ENCODE peak calls at places on chromosomes 4 and X, in seven cellular contexts. P is SK-N-SH, X is K562, R is H1, J is endothelial cell of umbilical vein, C is GM12878, V is HepG2. Z is an unnamed sample.

GRCh38 chrX:85569691-85570090 is 190.2 kb upstream of the POF1B start:
- DNase-seq in X (no peak), V (no peak), R (no peak), C (no peak), J (no peak), P (no peak), Z (no peak)

GRCh38 chr4:73904491-73904890 is 35.3 kb downstream of the CXCL1 start:
- DNase-seq in R (no peak), X (peak), P (no peak), J (no peak), C (no peak), V (no peak), Z (no peak)

GRCh38 chr4:185656467-185656890 is 121.2 kb upstream of the PDLIM3 start:
- DNase-seq in R (peak), P (no peak), V (no peak), X (no peak), C (no peak), J (peak), Z (peak)

GRCh38 chr4:79851625-79852304 is 221.3 kb downstream of the ANTXR2 start:
- DNase-seq in J (peak), X (no peak), P (no peak), C (no peak), V (no peak), R (no peak), Z (no peak)

GRCh38 chr4:42845586-42845985 is 46.9 kb upstream of the GRXCR1 start:
- DNase-seq in C (no peak), J (no peak), R (no peak), V (no peak), P (no peak), X (no peak), Z (no peak)

GRCh38 chr4:138751290-138751689 is 264.3 kb upstream of the NOCT start:
- DNase-seq in X (no peak), V (no peak), R (no peak), J (no peak), C (no peak), P (no peak), Z (no peak)

GRCh38 chrX:16136080-16136479 is 12.7 kb downstream of the GRPR start:
- DNase-seq in J (no peak), V (no peak), C (no peak), R (no peak), P (no peak), X (no peak), Z (no peak)

GRCh38 chr4:70969076-70969475 is 24.4 kb upstream of the DCK start:
- DNase-seq in J (no peak), R (no peak), P (no peak), C (no peak), X (no peak), V (no peak), Z (no peak)

GRCh38 chr4:56055027-56055976 is 106.6 kb downstream of the CEP135 start:
- DNase-seq in P (no peak), V (no peak), J (no peak), X (no peak), C (no peak), R (no peak), Z (peak)

GRCh38 chr4:169745291-169745690 is 12.5 kb downstream of the HPF1 start:
- DNase-seq in R (no peak), P (no peak), J (no peak), C (no peak), X (no peak), V (no peak), Z (no peak)

GRCh38 chr4:1348746-1349145 is 1.7 kb downstream of the UVSSA start:
- DNase-seq in P (no peak), J (no peak), V (no peak), C (no peak), X (no peak), R (no peak), Z (no peak)

GRCh38 chrX:130834149-130834548 is 68.9 kb downstream of the ENOX2 start:
- DNase-seq in P (no peak), J (peak), V (no peak), R (peak), C (no peak), X (no peak), Z (peak)

GRCh38 chrX:134502686-134503085 is 42.7 kb downstream of the HPRT1 start:
- DNase-seq in J (no peak), C (no peak), R (no peak), V (no peak), P (no peak), X (no peak), Z (no peak)

GRCh38 chr4:2291705-2292651 is 30.1 kb upstream of the MXD4 start:
- DNase-seq in J (no peak), R (no peak), V (no peak), X (no peak), P (peak), C (no peak), Z (no peak)

GRCh38 chrX:357693-358471 is 28.8 kb downstream of the PPP2R3B start:
- DNase-seq in R (no peak), J (peak), C (no peak), V (no peak), P (no peak), X (no peak), Z (no peak)

GRCh38 chrX:85992811-85993229 is 54.5 kb downstream of the CHM start:
- DNase-seq in R (no peak), C (no peak), P (no peak), J (peak), X (no peak), V (peak), Z (no peak)

GRCh38 chr4:30802622-30803323 is 82.6 kb downstream of the PCDH7 start:
- DNase-seq in P (no peak), R (no peak), J (peak), C (no peak), V (no peak), X (no peak), Z (no peak)

GRCh38 chr4:72899214-72899613 is 170.3 kb downstream of the COX18 start:
- DNase-seq in X (no peak), P (no peak), J (no peak), V (peak), C (no peak), R (no peak), Z (peak)

GRCh38 chr4:73869130-73870055 is at the start of gene CXCL1:
- DNase-seq in J (peak), R (no peak), X (peak), P (peak), C (no peak), V (no peak), Z (peak)

GRCh38 chr4:35836591-35836990 is 407.7 kb downstream of the ARAP2 start:
- DNase-seq in X (no peak), V (no peak), R (no peak), C (no peak), P (no peak), J (no peak), Z (no peak)

GRCh38 chr4:95984081-95984480 is 144.2 kb downstream of the PDHA2 start:
- DNase-seq in J (no peak), V (no peak), C (no peak), X (no peak), P (no peak), R (no peak), Z (no peak)

GRCh38 chr4:3431446-3431993 is 10.2 kb upstream of the HGFAC start:
- DNase-seq in P (no peak), J (no peak), R (no peak), V (no peak), X (no peak), C (no peak), Z (no peak)

DNA sequence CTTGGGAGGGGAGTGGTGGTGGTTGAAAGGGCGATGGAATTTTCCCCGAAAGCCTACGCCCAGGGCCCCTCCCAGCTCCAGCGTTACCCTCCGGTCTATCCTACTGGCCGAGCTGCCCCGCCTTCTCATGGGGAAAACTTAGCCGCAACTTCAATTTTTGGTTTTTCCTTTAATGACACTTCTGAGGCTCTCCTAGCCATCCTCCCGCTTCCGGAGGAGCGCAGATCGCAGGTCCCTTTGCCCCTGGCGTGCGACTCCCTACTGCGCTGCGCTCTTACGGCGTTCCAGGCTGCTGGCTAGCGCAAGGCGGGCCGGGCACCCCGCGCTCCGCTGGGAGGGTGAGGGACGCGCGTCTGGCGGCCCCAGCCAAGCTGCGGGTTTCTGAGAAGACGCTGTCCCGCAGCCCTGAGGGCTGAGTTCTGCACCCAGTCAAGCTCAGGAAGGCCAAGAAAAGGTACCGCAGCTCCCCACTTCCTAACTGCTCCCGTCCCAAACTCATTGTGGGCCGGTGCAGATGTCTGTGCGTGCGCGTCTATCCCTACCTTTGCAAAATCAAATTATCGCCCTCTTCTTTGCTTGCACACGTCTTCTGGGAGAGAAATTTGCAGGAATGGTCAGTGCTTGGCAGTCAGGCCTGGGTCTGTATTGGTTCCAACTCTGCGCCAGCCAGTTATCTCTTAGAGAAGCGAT is 533 bp downstream of the IL15 start:
- DNase-seq in R (peak), X (no peak), P (peak), J (peak), V (no peak), C (no peak), Z (peak)
- TF ChIP-seq POLR2AphosphoS5 in R (no peak), X (no peak), P (no peak), J (no peak), V (no peak), C (peak), Z (no peak)

GRCh38 chr4:123340381-123340701 is 56.3 kb upstream of the SPRY1 start:
- DNase-seq in V (peak), X (no peak), P (no peak), C (no peak), R (no peak), J (peak), Z (no peak)
- H2AFZ ChIP-seq in V (no peak), X (peak), P (peak), C (no peak), R (no peak), J (peak), Z (peak)

GRCh38 chr4:78608684-78609083 is 57.1 kb downstream of the ANXA3 start:
- DNase-seq in C (no peak), R (no peak), V (no peak), P (no peak), J (no peak), X (no peak), Z (no peak)

GRCh38 chr4:78604988-78605387 is 53.4 kb downstream of the ANXA3 start:
- DNase-seq in R (no peak), C (no peak), J (no peak), X (no peak), V (no peak), P (no peak), Z (no peak)

GRCh38 chr4:78609580-78609979 is 58.0 kb downstream of the ANXA3 start:
- DNase-seq in R (no peak), V (no peak), P (no peak), X (no peak), J (no peak), C (no peak), Z (no peak)

GRCh38 chr4:78606035-78606434 is 54.5 kb downstream of the ANXA3 start:
- DNase-seq in C (no peak), V (no peak), R (no peak), P (no peak), X (no peak), J (no peak), Z (no peak)

GRCh38 chr4:78606530-78607095 is 55.0 kb downstream of the ANXA3 start:
- DNase-seq in J (no peak), X (no peak), C (no peak), V (no peak), R (no peak), P (no peak), Z (no peak)
- TF ChIP-seq POLR2AphosphoS5 in J (no peak), X (no peak), C (no peak), V (no peak), R (no peak), P (no peak), Z (no peak)

GRCh38 chrX:72306085-72306801 is 529 bp upstream of the CITED1 start:
- DNase-seq in R (no peak), C (no peak), V (no peak), X (peak), J (no peak), P (peak), Z (peak)
- H2AFZ ChIP-seq in R (no peak), C (no peak), V (no peak), X (peak), J (peak), P (peak), Z (peak)

GRCh38 chr4:165569031-165569430 is 190.2 kb downstream of the CPE start:
- DNase-seq in V (no peak), R (no peak), C (no peak), J (no peak), X (no peak), P (no peak), Z (no peak)
- TF ChIP-seq POLR2AphosphoS5 in V (no peak), R (no peak), C (no peak), J (no peak), X (no peak), P (no peak), Z (no peak)

DNA sequence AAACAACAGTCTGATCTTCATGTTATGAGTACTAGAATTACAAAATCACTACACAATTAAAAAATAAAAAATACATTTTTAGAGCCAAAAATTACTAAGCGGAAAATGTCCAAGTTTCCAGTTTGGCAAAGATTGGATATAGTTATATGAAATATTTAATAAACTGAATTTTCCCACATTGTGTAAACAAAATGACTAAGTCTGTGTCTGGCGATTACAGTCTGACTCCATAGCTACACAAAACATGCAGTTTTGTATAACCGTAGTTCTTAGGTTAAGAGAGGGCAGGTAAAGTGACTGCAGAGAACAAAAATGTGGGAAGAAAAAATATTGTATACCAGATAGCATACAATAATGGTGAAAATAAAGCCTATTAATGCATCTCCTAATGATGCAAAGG is 59.2 kb upstream of the TMEM47 start:
- DNase-seq in C (no peak), V (no peak), X (no peak), J (no peak), R (no peak), P (no peak), Z (no peak)
- H2AFZ ChIP-seq in C (no peak), V (no peak), X (no peak), J (no peak), R (no peak), P (no peak), Z (no peak)

DNA sequence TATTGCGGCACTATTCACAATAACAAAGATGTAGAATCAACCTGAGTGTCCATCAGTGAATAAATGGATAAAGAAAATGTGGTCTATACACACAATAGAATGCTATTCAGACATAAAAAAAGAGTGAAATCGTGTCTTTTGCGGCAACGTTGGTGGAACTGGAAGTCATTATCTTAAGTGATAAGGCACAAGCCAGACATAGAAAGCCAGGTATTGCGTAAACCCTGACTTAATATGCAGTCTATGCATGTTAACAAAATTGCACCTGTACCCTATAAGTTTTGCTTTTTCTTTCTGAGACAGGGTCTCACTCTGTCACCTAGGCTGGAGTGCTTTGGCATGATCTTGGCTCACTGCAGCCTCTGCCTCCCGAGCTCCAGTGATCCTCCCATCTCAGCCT is 28.6 kb downstream of the KIAA0232 start:
- DNase-seq in J (no peak), X (no peak), V (no peak), C (no peak), R (no peak), P (no peak), Z (no peak)
- TF ChIP-seq POLR2AphosphoS5 in J (no peak), X (no peak), V (no peak), C (no peak), R (no peak), P (no peak), Z (no peak)

Z was measured in GM23338.